ENCODE peak calls at places on chromosomes 12 and 14, in ten cellular contexts. Q, J, O, N, E, V, T, G, U and S are unnamed samples.

GRCh38 chr14:96888593-96888992 is 91.4 kb downstream of the VRK1 start:
- DNase-seq in E (no peak), V (no peak), J (no peak), Q (no peak), N (no peak), T (no peak), O (no peak), U (no peak), G (no peak), S (no peak)

GRCh38 chr12:70267550-70267949 is 24.3 kb downstream of the CNOT2 start:
- DNase-seq in J (no peak), G (no peak), E (no peak), O (no peak), V (no peak), T (no peak), Q (peak), U (no peak), N (no peak), S (no peak)

GRCh38 chr12:113208041-113208934 is 13.0 kb upstream of the TPCN1 start:
- DNase-seq in U (peak), V (peak), E (no peak), G (peak), Q (no peak), N (no peak), J (no peak), T (peak), O (peak), S (no peak)

GRCh38 chr12:25433581-25434325 is 119.3 kb downstream of the LMNTD1 start:
- DNase-seq in J (no peak), U (no peak), O (no peak), V (no peak), Q (no peak), G (no peak), N (no peak), E (no peak), T (no peak), S (no peak)

GRCh38 chr14:53306926-53307325 is 153.8 kb upstream of the DDHD1 start:
- DNase-seq in Q (no peak), O (no peak), U (no peak), G (no peak), J (peak), N (no peak), E (no peak), T (no peak), V (peak), S (no peak)

GRCh38 chr12:127998936-127999467 is 268.0 kb upstream of the TMEM132C start:
- DNase-seq in E (no peak), G (no peak), V (no peak), T (no peak), J (no peak), O (no peak), U (no peak), N (no peak), Q (no peak), S (no peak)

GRCh38 chr14:44989497-44990440 is 27.8 kb downstream of the TOGARAM1 start:
- DNase-seq in O (no peak), J (no peak), V (peak), E (no peak), N (no peak), U (no peak), G (no peak), T (no peak), Q (no peak), S (no peak)

GRCh38 chr12:117622741-117623140 is 261.3 kb upstream of the NOS1 start:
- DNase-seq in N (no peak), E (no peak), G (no peak), Q (no peak), T (no peak), J (no peak), U (no peak), V (no peak), O (no peak), S (no peak)

GRCh38 chr14:105253329-105253682 is 5.0 kb downstream of the BTBD6 start:
- DNase-seq in Q (no peak), G (no peak), T (no peak), E (no peak), U (no peak), N (no peak), V (no peak), J (no peak), O (no peak), S (no peak)

DNA sequence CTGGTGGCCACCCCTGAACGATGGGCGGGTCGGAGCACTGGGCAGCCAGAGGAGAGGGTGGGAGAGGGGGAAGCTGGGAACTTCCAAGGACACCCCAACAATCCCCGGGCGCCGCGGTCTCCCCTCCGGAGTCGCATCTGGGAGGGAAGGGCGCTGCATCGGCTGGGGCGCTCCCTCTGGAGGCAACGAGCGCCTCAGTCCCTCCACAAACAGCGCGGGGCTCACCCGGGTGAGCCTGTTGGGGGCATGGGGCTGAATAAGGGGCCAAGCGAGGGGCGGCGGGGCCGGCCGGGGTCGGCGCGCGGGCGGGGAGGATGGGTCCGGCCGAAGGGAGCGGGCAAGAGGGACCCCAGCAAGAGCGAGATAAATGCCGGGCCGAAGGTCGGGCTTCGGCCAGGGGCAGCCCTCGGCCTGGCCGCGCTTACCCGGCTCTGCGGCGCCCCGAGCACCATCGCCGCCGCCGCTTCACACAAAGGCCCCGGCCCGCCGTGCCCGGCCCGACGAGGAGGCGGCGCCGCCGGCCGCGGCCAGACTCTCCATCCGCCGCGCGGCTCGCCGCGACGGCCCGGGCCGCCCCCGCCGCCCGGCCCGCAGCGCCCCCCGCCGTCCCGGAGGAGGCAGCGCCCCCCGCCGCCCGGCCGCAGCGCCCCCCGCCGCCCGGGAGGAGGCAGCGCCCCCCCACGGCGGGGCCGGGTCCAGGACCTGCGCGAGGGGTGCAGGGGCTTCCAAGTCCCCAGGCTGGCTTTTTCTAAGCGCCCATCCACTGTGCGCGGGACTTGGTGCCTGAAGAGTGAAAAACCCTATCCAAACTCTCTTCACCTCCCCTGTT is at the start of gene ZBTB39:
- DNase-seq in U (no peak), J (peak), E (no peak), V (peak), Q (peak), N (peak), O (peak), T (peak), G (peak), S (peak)
- TF ChIP-seq POLR2A in U (peak), J (peak), E (no peak), V (peak), Q (peak), N (peak), O (no peak), T (no peak), G (no peak), S (peak)

GRCh38 chr12:100381379-100381778 is 24.5 kb downstream of the SLC17A8 start:
- DNase-seq in E (no peak), U (no peak), O (no peak), V (no peak), N (no peak), G (no peak), Q (no peak), J (no peak), T (no peak), S (no peak)
- TF ChIP-seq POLR2A in E (no peak), U (no peak), O (no peak), V (no peak), N (no peak), G (no peak), Q (no peak), J (no peak), T (no peak), S (no peak)

GRCh38 chr14:102885686-102886447 is 36.6 kb upstream of the AMN start:
- DNase-seq in G (no peak), O (no peak), N (no peak), J (no peak), U (no peak), T (no peak), Q (no peak), E (no peak), V (no peak), S (no peak)
- TF ChIP-seq POLR2A in G (no peak), O (no peak), N (no peak), J (no peak), U (no peak), T (no peak), Q (no peak), E (no peak), V (no peak), S (no peak)

GRCh38 chr12:74292351-74293194 is 245.1 kb upstream of the ATXN7L3B start:
- DNase-seq in T (no peak), G (no peak), O (peak), N (no peak), Q (no peak), U (no peak), E (no peak), V (no peak), J (peak), S (no peak)
- TF ChIP-seq POLR2A in T (no peak), G (no peak), O (no peak), N (no peak), Q (no peak), U (no peak), E (no peak), V (no peak), J (peak), S (no peak)

DNA sequence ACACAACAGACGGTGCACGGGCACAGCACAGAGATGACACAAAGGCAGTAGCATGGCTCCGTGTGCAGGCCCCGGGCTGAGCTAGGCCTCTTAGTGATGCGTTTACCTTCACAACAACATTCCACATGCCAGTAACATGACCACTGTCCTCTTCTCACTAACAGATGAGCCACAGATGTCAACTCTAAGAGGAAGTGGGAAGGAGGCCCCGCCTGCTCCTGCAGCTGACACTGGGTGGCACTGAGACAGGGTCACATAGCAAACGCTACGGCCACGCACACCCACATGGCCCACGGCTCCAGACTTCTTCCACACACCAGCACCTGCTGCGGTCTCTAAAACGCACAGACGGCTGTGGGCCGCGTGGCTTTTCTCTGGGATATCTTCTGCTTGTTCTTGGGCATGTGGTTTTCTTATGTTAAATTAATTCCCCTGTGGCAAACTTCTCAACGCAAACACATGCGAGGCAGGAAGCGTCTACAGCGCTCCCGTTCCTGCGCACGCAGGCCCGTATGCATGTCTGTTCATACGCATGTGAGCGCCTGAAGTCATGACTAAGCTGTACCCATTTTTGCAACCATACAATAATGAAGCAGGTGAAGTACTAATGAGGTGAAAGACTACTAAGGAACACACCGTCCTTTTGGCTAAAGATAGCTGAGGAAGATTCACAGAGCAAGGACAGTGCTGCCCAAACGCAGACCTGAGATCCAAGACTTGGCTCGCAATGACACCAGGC is 26.8 kb downstream of the AMN start:
- DNase-seq in V (peak), O (peak), Q (peak), N (no peak), U (no peak), J (no peak), T (no peak), E (no peak), G (no peak), S (no peak)
- TF ChIP-seq POLR2A in V (no peak), O (no peak), Q (no peak), N (no peak), U (no peak), J (no peak), T (no peak), E (no peak), G (no peak), S (no peak)

DNA sequence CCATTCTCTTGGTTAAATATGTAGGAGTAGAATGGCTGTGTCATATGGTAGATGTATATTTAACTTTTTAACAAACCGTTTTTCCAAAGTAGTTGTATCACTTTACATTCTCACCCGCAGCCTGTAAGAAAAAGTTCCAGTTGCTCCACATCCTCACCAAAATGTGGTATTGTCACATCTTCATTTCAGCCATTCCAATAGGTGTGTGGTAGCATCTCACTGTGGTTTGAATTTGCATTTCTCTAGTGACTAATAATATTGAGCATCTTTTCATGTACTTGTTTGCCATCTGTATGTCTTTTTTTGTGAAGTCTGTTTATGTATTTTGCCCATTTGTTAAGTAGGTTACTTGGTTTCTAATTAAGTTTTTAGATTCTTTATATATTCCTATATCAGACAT is 78.6 kb downstream of the TBK1 start:
- DNase-seq in J (no peak), G (no peak), E (no peak), T (no peak), V (no peak), U (no peak), N (no peak), Q (no peak), O (no peak), S (no peak)
- TF ChIP-seq POLR2A in J (no peak), G (no peak), E (no peak), T (no peak), V (no peak), U (no peak), N (no peak), Q (no peak), O (no peak), S (no peak)